ENCODE peak calls at places on chromosomes 16 and 17, in six cellular contexts. W is HCT116, R is GM12878, G is SK-N-SH, S is HepG2, Y is H1. J is an unnamed sample.

GRCh38 chr16:64700628-64701027 is 421.2 kb downstream of the CDH11 start:
- DNase-seq in S (no peak), R (no peak), W (no peak), G (no peak), Y (no peak), J (no peak)

GRCh38 chr16:78639775-78640174 is 540.3 kb downstream of the WWOX start:
- DNase-seq in S (no peak), W (no peak), R (no peak), Y (no peak), G (no peak), J (no peak)

GRCh38 chr17:73968680-73969079 is 234.8 kb upstream of the RPL38 start:
- DNase-seq in S (no peak), R (no peak), G (no peak), W (no peak), Y (no peak), J (no peak)

GRCh38 chr16:72241930-72242329 is 70.0 kb upstream of the PMFBP1 start:
- DNase-seq in R (no peak), W (peak; percentile 39), G (peak; percentile 52), S (peak; percentile 52), Y (no peak), J (peak; percentile 4)

GRCh38 chr17:57206928-57207327 is 49.4 kb upstream of the MSI2 start:
- DNase-seq in G (no peak), Y (no peak), W (no peak), R (no peak), S (no peak), J (no peak)

GRCh38 chr16:4936181-4936990 is 562 bp downstream of the PPL start:
- DNase-seq in W (no peak), Y (peak; percentile 80), R (no peak), S (no peak), G (peak; percentile 75), J (no peak)

GRCh38 chr16:51404386-51404785 is 253.3 kb upstream of the SALL1 start:
- DNase-seq in R (no peak), Y (no peak), G (no peak), W (no peak), S (no peak), J (no peak)

GRCh38 chr16:56869513-56870270 is 4.7 kb downstream of the SLC12A3 start:
- DNase-seq in Y (peak; percentile 67), S (peak; percentile 77), R (no peak), W (peak; percentile 34), G (no peak), J (peak; percentile 26)

GRCh38 chr17:9232591-9233270 is 211.4 kb downstream of the NTN1 start:
- DNase-seq in G (no peak), S (no peak), Y (no peak), R (no peak), W (no peak), J (no peak)

GRCh38 chr16:65875362-65876199 is 490.9 kb upstream of the CDH5 start:
- DNase-seq in G (peak; percentile 51), W (no peak), Y (no peak), R (no peak), S (no peak), J (no peak)

GRCh38 chr17:79427621-79428539 is 183.0 kb downstream of the RBFOX3 start:
- DNase-seq in Y (no peak), G (no peak), S (no peak), W (no peak), R (no peak), J (peak; percentile 36)

GRCh38 chr16:11603331-11603750 is 16.6 kb upstream of the LITAF start:
- DNase-seq in S (no peak), W (no peak), G (peak; percentile 59), R (no peak), Y (no peak), J (no peak)

GRCh38 chr16:22063888-22064467 is 28.4 kb upstream of the VWA3A start:
- DNase-seq in W (no peak), R (no peak), Y (no peak), G (no peak), S (no peak), J (no peak)

GRCh38 chr17:59361386-59361785 is 29.9 kb downstream of the YPEL2 start:
- DNase-seq in S (no peak), R (no peak), Y (no peak), G (no peak), W (no peak), J (no peak)

GRCh38 chr17:29293890-29294579 is at the start of gene NUFIP2:
- DNase-seq in W (peak; percentile 96), Y (peak; percentile 100), S (peak; percentile 96), G (peak; percentile 93), R (peak; percentile 95), J (peak; percentile 99)
- TF ChIP-seq JUND in W (no peak), Y (no peak), S (no peak), G (no peak), R (peak; percentile 8), J (no peak)

DNA sequence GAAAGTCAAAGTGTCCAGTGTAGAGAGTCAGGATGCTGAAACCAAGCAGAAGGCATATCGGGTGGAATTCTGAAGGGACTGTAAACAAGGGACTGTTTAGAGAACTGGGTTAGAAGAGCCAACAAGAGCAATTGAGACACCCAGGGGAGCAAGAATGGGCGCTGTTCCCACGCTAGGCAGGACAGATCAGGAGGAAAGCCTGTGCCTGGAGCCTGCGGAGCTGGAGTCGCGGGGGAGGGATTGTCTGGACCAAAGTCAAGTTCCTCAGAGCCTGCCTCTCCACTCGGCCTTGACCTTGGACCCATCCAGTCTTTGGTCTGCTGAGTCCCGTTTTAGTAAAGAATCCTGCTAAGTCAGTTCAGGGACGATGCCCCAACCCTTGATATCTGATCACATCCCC is 14.7 kb upstream of the KLHL36 start:
- DNase-seq in S (no peak), Y (no peak), G (no peak), W (no peak), R (no peak), J (peak; percentile 43)
- TF ChIP-seq JUND in S (no peak), Y (no peak), G (no peak), W (no peak), R (no peak), J (no peak)

GRCh38 chr17:17663160-17664072 is 17.8 kb upstream of the RAI1 start:
- DNase-seq in W (peak; percentile 84), G (peak; percentile 92), S (peak; percentile 82), Y (peak; percentile 66), R (peak; percentile 70), J (peak; percentile 24)

GRCh38 chr17:17664073-17664470 is 17.2 kb upstream of the RAI1 start:
- DNase-seq in Y (no peak), R (no peak), G (no peak), W (no peak), S (no peak), J (no peak)

GRCh38 chr17:17661134-17661533 is 20.1 kb upstream of the RAI1 start:
- DNase-seq in W (no peak), G (no peak), S (peak; percentile 53), R (no peak), Y (no peak), J (no peak)

GRCh38 chr17:17659340-17659739 is 21.9 kb upstream of the RAI1 start:
- DNase-seq in G (no peak), R (no peak), Y (no peak), W (no peak), S (no peak), J (no peak)

GRCh38 chr17:17661834-17662233 is 19.4 kb upstream of the RAI1 start:
- DNase-seq in G (peak; percentile 64), R (no peak), Y (no peak), W (no peak), S (no peak), J (no peak)
- TF ChIP-seq JUND in G (no peak), R (no peak), Y (no peak), W (no peak), S (no peak), J (no peak)

DNA sequence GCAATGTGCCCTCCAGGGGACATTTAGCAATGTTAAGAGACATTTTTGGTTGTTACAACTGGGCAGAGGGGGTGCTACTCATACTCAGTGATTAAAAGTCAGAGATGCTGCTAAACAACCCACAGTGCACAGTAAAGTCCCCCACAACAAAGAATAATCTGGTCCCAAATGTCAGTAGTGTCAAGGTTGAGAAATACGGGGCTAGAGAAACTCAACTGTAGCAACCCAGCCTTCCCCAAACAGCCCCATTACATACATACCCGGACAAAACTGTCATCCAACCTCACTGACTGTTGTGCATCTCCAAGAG is 20.4 kb downstream of the DNAJC7 start:
- DNase-seq in W (no peak), S (no peak), R (no peak), Y (no peak), G (no peak), J (no peak)
- TF ChIP-seq JUND in W (no peak), S (no peak), R (no peak), Y (no peak), G (no peak), J (no peak)

GRCh38 chr16:87064731-87065720 is 252.2 kb downstream of the C16orf95 start:
- DNase-seq in Y (no peak), R (no peak), W (no peak), S (no peak), G (no peak), J (no peak)

GRCh38 chr16:87063543-87063942 is 253.6 kb downstream of the C16orf95 start:
- DNase-seq in G (no peak), W (no peak), S (no peak), R (no peak), Y (no peak), J (no peak)

GRCh38 chr16:87061521-87061920 is 255.7 kb downstream of the C16orf95 start:
- DNase-seq in R (no peak), Y (no peak), S (no peak), W (no peak), G (no peak), J (no peak)

GRCh38 chr16:87060026-87060986 is 256.9 kb downstream of the C16orf95 start:
- DNase-seq in G (no peak), Y (no peak), S (no peak), W (no peak), R (no peak), J (peak; percentile 42)

DNA sequence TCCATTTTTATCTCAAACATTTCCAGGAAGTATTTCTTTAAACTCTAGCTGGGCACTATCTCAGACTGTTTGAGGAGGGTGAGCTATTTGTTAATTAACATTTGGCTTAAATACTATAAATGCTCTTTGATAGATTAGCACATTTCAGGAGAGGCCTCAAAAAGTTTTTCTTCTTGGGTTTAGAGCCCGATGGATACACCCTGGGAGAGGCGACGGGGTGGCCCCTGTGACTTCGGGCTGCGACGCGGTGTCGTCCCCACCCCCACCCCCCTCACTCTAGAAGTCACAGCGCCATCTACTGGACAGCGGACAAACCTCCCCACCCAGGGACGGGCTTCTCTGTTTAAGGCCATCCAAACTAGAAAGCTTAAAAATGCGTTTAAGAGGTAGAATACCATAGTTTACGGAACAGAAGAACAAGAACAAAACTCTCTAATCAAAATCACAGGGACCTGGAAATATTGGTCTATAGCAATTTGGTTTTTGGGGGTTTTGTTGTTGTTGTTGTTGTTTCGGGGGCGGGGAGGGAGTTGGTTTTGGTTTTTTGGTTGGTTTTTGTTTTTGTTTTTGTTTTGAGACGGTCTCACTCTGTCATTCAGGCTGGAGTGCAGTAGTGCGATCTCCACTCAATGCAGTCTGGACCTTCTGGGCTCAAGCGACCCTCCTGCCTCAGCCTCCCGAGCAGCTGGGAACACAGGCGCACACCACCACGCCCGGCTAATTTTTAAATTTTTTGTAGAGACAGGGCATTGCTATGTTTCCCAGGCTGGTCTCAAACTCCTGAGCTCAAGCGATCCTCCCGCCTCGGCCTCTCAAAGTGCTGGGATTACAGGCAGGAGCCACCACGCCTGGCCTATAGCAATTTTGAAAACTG is 254.4 kb downstream of the C16orf95 start:
- DNase-seq in W (peak; percentile 62), Y (peak; percentile 82), S (peak; percentile 49), G (peak; percentile 91), R (no peak), J (peak; percentile 84)
- TF ChIP-seq JUND in W (no peak), Y (no peak), S (no peak), G (no peak), R (no peak), J (no peak)

GRCh38 chr17:948284-948852 is 31.2 kb downstream of the NXN start:
- DNase-seq in W (no peak), S (no peak), G (no peak), Y (no peak), R (no peak), J (no peak)
- TF ChIP-seq JUND in W (no peak), S (no peak), G (no peak), Y (no peak), R (no peak), J (no peak)

J was measured in T47D.